ENCODE peak calls at places on chromosomes 13 and 19, in nine cellular contexts. One of them, this sample, is unnamed.

GRCh38 chr19:46125447-46125846 is 959 bp upstream of the IGFL3 start:
- DNase-seq in GM10248: no peak
- DNase-seq in T-helper 2 cell: no peak
- DNase-seq in smooth muscle cell of the brain vasculature: no peak
- DNase-seq in heart right ventricle: no peak
- DNase-seq in NCI-H460: no peak
- DNase-seq in NCI-H524: no peak
- DNase-seq in transverse colon: no peak
- DNase-seq in heart left ventricle: no peak
- DNase-seq in this sample: no peak

GRCh38 chr13:34076943-34077703 is 259.2 kb downstream of the RFC3 start:
- DNase-seq in GM10248: no peak
- DNase-seq in NCI-H524: no peak
- DNase-seq in smooth muscle cell of the brain vasculature: no peak
- DNase-seq in heart right ventricle: no peak
- DNase-seq in T-helper 2 cell: peak; percentile 3
- DNase-seq in NCI-H460: peak; percentile 18
- DNase-seq in transverse colon: no peak
- DNase-seq in heart left ventricle: no peak
- DNase-seq in this sample: no peak

GRCh38 chr19:39158646-39159260 is 33.2 kb downstream of the PAK4 start:
- DNase-seq in GM10248: no peak
- DNase-seq in NCI-H524: no peak
- DNase-seq in transverse colon: no peak
- DNase-seq in NCI-H460: no peak
- DNase-seq in heart right ventricle: no peak
- DNase-seq in heart left ventricle: no peak
- DNase-seq in smooth muscle cell of the brain vasculature: no peak
- DNase-seq in T-helper 2 cell: no peak
- DNase-seq in this sample: no peak

GRCh38 chr19:17125728-17126677 is 50.4 kb downstream of the MYO9B start:
- DNase-seq in T-helper 2 cell: peak; percentile 96
- DNase-seq in heart right ventricle: peak; percentile 61
- DNase-seq in GM10248: peak; percentile 80
- DNase-seq in NCI-H524: peak; percentile 68
- DNase-seq in heart left ventricle: peak; percentile 74
- DNase-seq in NCI-H460: no peak
- DNase-seq in smooth muscle cell of the brain vasculature: no peak
- DNase-seq in transverse colon: peak; percentile 68
- DNase-seq in this sample: peak; percentile 79

GRCh38 chr13:75136151-75136550 is 345.8 kb downstream of the TBC1D4 start:
- DNase-seq in transverse colon: no peak
- DNase-seq in GM10248: no peak
- DNase-seq in T-helper 2 cell: no peak
- DNase-seq in smooth muscle cell of the brain vasculature: no peak
- DNase-seq in NCI-H460: no peak
- DNase-seq in NCI-H524: no peak
- DNase-seq in heart right ventricle: no peak
- DNase-seq in heart left ventricle: no peak
- DNase-seq in this sample: no peak

GRCh38 chr13:83549671-83550070 is 332.6 kb downstream of the SLITRK1 start:
- DNase-seq in transverse colon: no peak
- DNase-seq in NCI-H524: no peak
- DNase-seq in heart right ventricle: no peak
- DNase-seq in GM10248: no peak
- DNase-seq in heart left ventricle: no peak
- DNase-seq in NCI-H460: no peak
- DNase-seq in T-helper 2 cell: no peak
- DNase-seq in smooth muscle cell of the brain vasculature: no peak
- DNase-seq in this sample: no peak

GRCh38 chr13:32408999-32409313 is 19.0 kb downstream of the N4BP2L1 start:
- DNase-seq in smooth muscle cell of the brain vasculature: no peak
- DNase-seq in heart right ventricle: no peak
- DNase-seq in NCI-H460: no peak
- DNase-seq in heart left ventricle: no peak
- DNase-seq in transverse colon: no peak
- DNase-seq in NCI-H524: no peak
- DNase-seq in GM10248: no peak
- DNase-seq in T-helper 2 cell: no peak
- DNase-seq in this sample: no peak

GRCh38 chr19:50506700-50507099 is 4.3 kb downstream of the JOSD2 start:
- DNase-seq in smooth muscle cell of the brain vasculature: no peak
- DNase-seq in NCI-H460: no peak
- DNase-seq in T-helper 2 cell: no peak
- DNase-seq in heart left ventricle: no peak
- DNase-seq in transverse colon: no peak
- DNase-seq in NCI-H524: no peak
- DNase-seq in heart right ventricle: no peak
- DNase-seq in GM10248: no peak
- DNase-seq in this sample: no peak

GRCh38 chr13:24691381-24691780 is 11.2 kb downstream of the ATP12A start:
- DNase-seq in smooth muscle cell of the brain vasculature: no peak
- DNase-seq in T-helper 2 cell: no peak
- DNase-seq in heart left ventricle: no peak
- DNase-seq in GM10248: no peak
- DNase-seq in NCI-H524: no peak
- DNase-seq in heart right ventricle: no peak
- DNase-seq in transverse colon: no peak
- DNase-seq in NCI-H460: no peak
- DNase-seq in this sample: no peak

GRCh38 chr13:20461860-20462532 is 63.7 kb downstream of the CRYL1 start:
- DNase-seq in NCI-H524: no peak
- DNase-seq in heart left ventricle: no peak
- DNase-seq in transverse colon: no peak
- DNase-seq in heart right ventricle: peak; percentile 79
- DNase-seq in GM10248: no peak
- DNase-seq in smooth muscle cell of the brain vasculature: no peak
- DNase-seq in NCI-H460: no peak
- DNase-seq in T-helper 2 cell: no peak
- DNase-seq in this sample: no peak

GRCh38 chr19:33699754-33700407 is 78.1 kb downstream of the CHST8 start:
- DNase-seq in heart left ventricle: no peak
- DNase-seq in GM10248: no peak
- DNase-seq in heart right ventricle: no peak
- DNase-seq in NCI-H524: no peak
- DNase-seq in NCI-H460: no peak
- DNase-seq in transverse colon: no peak
- DNase-seq in T-helper 2 cell: no peak
- DNase-seq in smooth muscle cell of the brain vasculature: no peak
- DNase-seq in this sample: no peak

GRCh38 chr19:16180611-16181010 is 4.6 kb upstream of the FAM32A start:
- DNase-seq in heart right ventricle: no peak
- DNase-seq in NCI-H524: no peak
- DNase-seq in T-helper 2 cell: no peak
- DNase-seq in GM10248: no peak
- DNase-seq in heart left ventricle: no peak
- DNase-seq in NCI-H460: no peak
- DNase-seq in transverse colon: no peak
- DNase-seq in smooth muscle cell of the brain vasculature: no peak
- DNase-seq in this sample: no peak

GRCh38 chr19:37872383-37872782 is 34.0 kb downstream of the WDR87 start:
- DNase-seq in GM10248: no peak
- DNase-seq in heart left ventricle: no peak
- DNase-seq in NCI-H524: no peak
- DNase-seq in smooth muscle cell of the brain vasculature: no peak
- DNase-seq in NCI-H460: no peak
- DNase-seq in transverse colon: no peak
- DNase-seq in heart right ventricle: no peak
- DNase-seq in T-helper 2 cell: no peak
- DNase-seq in this sample: no peak

GRCh38 chr19:10238172-10238783 is 7.1 kb upstream of the S1PR2 start:
- DNase-seq in GM10248: no peak
- DNase-seq in smooth muscle cell of the brain vasculature: no peak
- DNase-seq in T-helper 2 cell: peak; percentile 37
- DNase-seq in transverse colon: peak; percentile 49
- DNase-seq in NCI-H524: no peak
- DNase-seq in NCI-H460: no peak
- DNase-seq in heart right ventricle: peak; percentile 65
- DNase-seq in heart left ventricle: peak; percentile 83
- DNase-seq in this sample: no peak

GRCh38 chr19:46068345-46069258 is 27.8 kb upstream of the IGFL4 start:
- DNase-seq in NCI-H460: peak; percentile 16
- DNase-seq in NCI-H524: no peak
- DNase-seq in GM10248: no peak
- DNase-seq in T-helper 2 cell: no peak
- DNase-seq in heart right ventricle: no peak
- DNase-seq in heart left ventricle: no peak
- DNase-seq in transverse colon: peak; percentile 33
- DNase-seq in smooth muscle cell of the brain vasculature: no peak
- DNase-seq in this sample: no peak

GRCh38 chr13:90414691-90415596 is 932.5 kb upstream of the MIR17HG start:
- DNase-seq in smooth muscle cell of the brain vasculature: peak; percentile 17
- DNase-seq in transverse colon: no peak
- DNase-seq in heart left ventricle: no peak
- DNase-seq in NCI-H524: no peak
- DNase-seq in NCI-H460: peak; percentile 2
- DNase-seq in heart right ventricle: no peak
- DNase-seq in T-helper 2 cell: no peak
- DNase-seq in GM10248: no peak
- DNase-seq in this sample: no peak

GRCh38 chr19:15962319-15962718 is 13.5 kb downstream of the OR10H4 start:
- DNase-seq in T-helper 2 cell: no peak
- DNase-seq in smooth muscle cell of the brain vasculature: no peak
- DNase-seq in transverse colon: no peak
- DNase-seq in heart left ventricle: no peak
- DNase-seq in NCI-H524: no peak
- DNase-seq in NCI-H460: no peak
- DNase-seq in heart right ventricle: no peak
- DNase-seq in GM10248: no peak
- DNase-seq in this sample: no peak

GRCh38 chr13:110925023-110925608 is 10.2 kb upstream of the ANKRD10 start:
- DNase-seq in T-helper 2 cell: peak; percentile 12
- DNase-seq in smooth muscle cell of the brain vasculature: no peak
- DNase-seq in heart right ventricle: no peak
- DNase-seq in heart left ventricle: no peak
- DNase-seq in NCI-H524: no peak
- DNase-seq in NCI-H460: no peak
- DNase-seq in GM10248: no peak
- DNase-seq in transverse colon: no peak
- DNase-seq in this sample: no peak

GRCh38 chr19:39074205-39074692 is 9.9 kb upstream of the ACP7 start:
- DNase-seq in T-helper 2 cell: no peak
- DNase-seq in heart left ventricle: no peak
- DNase-seq in GM10248: no peak
- DNase-seq in heart right ventricle: no peak
- DNase-seq in smooth muscle cell of the brain vasculature: no peak
- DNase-seq in transverse colon: no peak
- DNase-seq in NCI-H524: no peak
- DNase-seq in NCI-H460: no peak
- DNase-seq in this sample: no peak

GRCh38 chr19:50759886-50760285 is 10.4 kb upstream of the GPR32 start:
- DNase-seq in heart right ventricle: no peak
- DNase-seq in NCI-H524: peak; percentile 13
- DNase-seq in smooth muscle cell of the brain vasculature: no peak
- DNase-seq in GM10248: no peak
- DNase-seq in T-helper 2 cell: peak; percentile 27
- DNase-seq in NCI-H460: no peak
- DNase-seq in heart left ventricle: no peak
- DNase-seq in transverse colon: no peak
- DNase-seq in this sample: no peak

GRCh38 chr13:112903606-112904195 is 65.3 kb upstream of the MCF2L start:
- DNase-seq in heart right ventricle: no peak
- DNase-seq in NCI-H524: no peak
- DNase-seq in smooth muscle cell of the brain vasculature: no peak
- DNase-seq in heart left ventricle: no peak
- DNase-seq in NCI-H460: no peak
- DNase-seq in T-helper 2 cell: no peak
- DNase-seq in GM10248: no peak
- DNase-seq in transverse colon: no peak
- DNase-seq in this sample: no peak

GRCh38 chr13:30466358-30466714 is 600 bp upstream of the HMGB1 start:
- DNase-seq in transverse colon: no peak
- DNase-seq in T-helper 2 cell: peak; percentile 65
- DNase-seq in GM10248: no peak
- DNase-seq in heart left ventricle: no peak
- DNase-seq in NCI-H524: peak; percentile 80
- DNase-seq in smooth muscle cell of the brain vasculature: no peak
- DNase-seq in NCI-H460: no peak
- DNase-seq in heart right ventricle: no peak
- DNase-seq in this sample: no peak

GRCh38 chr13:105139380-105140285 is 1395.8 kb downstream of the EFNB2 start:
- DNase-seq in NCI-H460: peak; percentile 69
- DNase-seq in GM10248: peak; percentile 68
- DNase-seq in heart left ventricle: peak; percentile 41
- DNase-seq in heart right ventricle: peak; percentile 19
- DNase-seq in NCI-H524: peak; percentile 80
- DNase-seq in T-helper 2 cell: peak; percentile 90
- DNase-seq in transverse colon: peak; percentile 33
- DNase-seq in smooth muscle cell of the brain vasculature: no peak
- DNase-seq in this sample: peak; percentile 87

GRCh38 chr13:84925443-84925842 is 873.8 kb downstream of the SLITRK6 start:
- DNase-seq in NCI-H524: no peak
- DNase-seq in GM10248: no peak
- DNase-seq in heart left ventricle: no peak
- DNase-seq in heart right ventricle: no peak
- DNase-seq in transverse colon: no peak
- DNase-seq in T-helper 2 cell: no peak
- DNase-seq in NCI-H460: no peak
- DNase-seq in smooth muscle cell of the brain vasculature: no peak
- DNase-seq in this sample: no peak

GRCh38 chr13:65063753-65064152 is 2166.4 kb downstream of the PCDH9 start:
- DNase-seq in transverse colon: no peak
- DNase-seq in T-helper 2 cell: no peak
- DNase-seq in NCI-H524: no peak
- DNase-seq in smooth muscle cell of the brain vasculature: no peak
- DNase-seq in GM10248: no peak
- DNase-seq in heart left ventricle: no peak
- DNase-seq in NCI-H460: no peak
- DNase-seq in heart right ventricle: no peak
- DNase-seq in this sample: no peak

GRCh38 chr19:55867101-55867500 is 30.8 kb downstream of the NLRP4 start:
- DNase-seq in NCI-H524: no peak
- DNase-seq in T-helper 2 cell: no peak
- DNase-seq in NCI-H460: no peak
- DNase-seq in heart right ventricle: no peak
- DNase-seq in smooth muscle cell of the brain vasculature: no peak
- DNase-seq in transverse colon: no peak
- DNase-seq in GM10248: no peak
- DNase-seq in heart left ventricle: no peak
- DNase-seq in this sample: no peak

GRCh38 chr19:55066107-55066709 is 3.3 kb upstream of the RDH13 start:
- DNase-seq in smooth muscle cell of the brain vasculature: no peak
- DNase-seq in GM10248: no peak
- DNase-seq in NCI-H524: no peak
- DNase-seq in heart left ventricle: no peak
- DNase-seq in NCI-H460: no peak
- DNase-seq in transverse colon: no peak
- DNase-seq in heart right ventricle: no peak
- DNase-seq in T-helper 2 cell: no peak
- DNase-seq in this sample: no peak

GRCh38 chr19:4717191-4717965 is 6.3 kb downstream of the DPP9 start:
- DNase-seq in GM10248: no peak
- DNase-seq in heart right ventricle: no peak
- DNase-seq in transverse colon: no peak
- DNase-seq in heart left ventricle: no peak
- DNase-seq in NCI-H524: no peak
- DNase-seq in smooth muscle cell of the brain vasculature: peak; percentile 80
- DNase-seq in NCI-H460: no peak
- DNase-seq in T-helper 2 cell: no peak
- DNase-seq in this sample: no peak

GRCh38 chr13:47875206-47875605 is 125.9 kb downstream of the SUCLA2 start:
- DNase-seq in transverse colon: no peak
- DNase-seq in NCI-H460: no peak
- DNase-seq in heart right ventricle: no peak
- DNase-seq in smooth muscle cell of the brain vasculature: no peak
- DNase-seq in heart left ventricle: no peak
- DNase-seq in T-helper 2 cell: no peak
- DNase-seq in NCI-H524: no peak
- DNase-seq in GM10248: no peak
- DNase-seq in this sample: no peak

GRCh38 chr19:45469132-45469834 is 1.5 kb downstream of the FOSB start:
- DNase-seq in GM10248: peak; percentile 95
- DNase-seq in T-helper 2 cell: peak; percentile 98
- DNase-seq in smooth muscle cell of the brain vasculature: peak; percentile 82
- DNase-seq in heart left ventricle: peak; percentile 95
- DNase-seq in NCI-H524: peak; percentile 84
- DNase-seq in NCI-H460: peak; percentile 87
- DNase-seq in transverse colon: peak; percentile 95
- DNase-seq in heart right ventricle: peak; percentile 93
- DNase-seq in this sample: peak; percentile 78

GRCh38 chr19:10111405-10111811 is at the start of gene P2RY11:
- DNase-seq in transverse colon: peak; percentile 49
- DNase-seq in heart left ventricle: no peak
- DNase-seq in T-helper 2 cell: peak; percentile 87
- DNase-seq in NCI-H460: no peak
- DNase-seq in smooth muscle cell of the brain vasculature: no peak
- DNase-seq in NCI-H524: no peak
- DNase-seq in GM10248: no peak
- DNase-seq in heart right ventricle: no peak
- DNase-seq in this sample: peak; percentile 75

This sample was measured in GM12878.